ENCODE peak calls at places on chromosomes 4 and X, in ten cellular contexts. O is globus pallidus; W is stimulated activated CD8-positive, alpha-beta memory T cell treated with anti-CD3 and anti-CD28 coated beads, Interleukin-15, amount 100 ng/mL, for 24 hours; Q is HS-5; U is stimulated activated CD4-positive, alpha-beta T cell treated with anti-CD3 and anti-CD28 coated beads, Interleukin-1b, Interleukin-23, amount 100 ng/mL, for 24 hours; Y is SJSA1; J is H4; F is H9; N is CD4-positive, alpha-beta memory T cell; R is AG09309. X is an unnamed sample.

GRCh38 chr4:155914782-155915181 is 11.3 kb downstream of the TDO2 start:
- DNase-seq in F (no peak), J (no peak), R (no peak), O (no peak), Y (no peak), U (no peak), N (no peak), W (no peak), Q (no peak), X (no peak)

GRCh38 chr4:165326831-165327210 is 648 bp upstream of the MSMO1 start:
- DNase-seq in U (no peak), J (no peak), N (no peak), W (no peak), Q (no peak), R (no peak), O (no peak), Y (no peak), F (peak), X (no peak)

GRCh38 chr4:152344001-152344400 is 191.9 kb downstream of the FBXW7 start:
- DNase-seq in F (no peak), W (no peak), U (no peak), Y (no peak), N (no peak), J (no peak), O (no peak), R (no peak), Q (no peak), X (no peak)

GRCh38 chr4:167873536-167873935 is 218.8 kb upstream of the ANXA10 start:
- DNase-seq in Y (no peak), O (no peak), U (no peak), Q (no peak), J (no peak), W (no peak), F (no peak), N (no peak), R (no peak), X (no peak)

GRCh38 chr4:69713593-69713992 is 46.8 kb downstream of the SULT1B1 start:
- DNase-seq in N (no peak), W (no peak), U (no peak), O (no peak), Q (no peak), J (no peak), F (no peak), R (no peak), Y (no peak), X (peak)

GRCh38 chr4:122673252-122673651 is 52.4 kb upstream of the IL21 start:
- DNase-seq in R (no peak), N (no peak), U (no peak), O (no peak), Y (no peak), F (no peak), W (no peak), J (peak), Q (no peak), X (no peak)

GRCh38 chr4:107283587-107284559 is 247.8 kb upstream of the DKK2 start:
- DNase-seq in U (no peak), Q (peak), F (no peak), W (no peak), N (no peak), O (no peak), J (peak), R (peak), Y (peak), X (peak)

GRCh38 chrX:153766098-153766817 is 2.2 kb downstream of the PLXNB3 start:
- DNase-seq in Y (peak), O (peak), F (peak), J (peak), Q (peak), U (no peak), W (no peak), R (no peak), N (no peak), X (no peak)

GRCh38 chrX:119218198-119218597 is 17.9 kb upstream of the PGRMC1 start:
- DNase-seq in R (no peak), Y (no peak), J (no peak), Q (no peak), N (no peak), F (no peak), U (no peak), W (no peak), O (no peak), X (no peak)

GRCh38 chrX:130851569-130851968 is 51.4 kb downstream of the ENOX2 start:
- DNase-seq in F (no peak), R (no peak), U (no peak), Y (no peak), Q (no peak), N (no peak), O (no peak), W (no peak), J (no peak), X (no peak)

GRCh38 chrX:95640226-95640625 is 1044.4 kb upstream of the DIAPH2 start:
- DNase-seq in Y (no peak), J (no peak), U (no peak), N (no peak), W (no peak), Q (no peak), R (no peak), O (no peak), F (no peak), X (no peak)

GRCh38 chr4:42965326-42965725 is 72.8 kb downstream of the GRXCR1 start:
- DNase-seq in F (no peak), Q (no peak), J (no peak), R (no peak), Y (no peak), O (no peak), U (no peak), N (no peak), W (no peak), X (no peak)

GRCh38 chr4:139734201-139734874 is 68.7 kb downstream of the MGST2 start:
- DNase-seq in Q (peak), U (no peak), O (peak), J (peak), F (no peak), Y (peak), W (no peak), N (no peak), R (peak), X (no peak)

GRCh38 chrX:120144178-120144844 is 14.1 kb upstream of the RHOXF2 start:
- DNase-seq in Q (no peak), Y (peak), O (no peak), J (no peak), R (no peak), W (no peak), U (no peak), F (peak), N (no peak), X (no peak)

GRCh38 chr4:85867281-85867680 is 392.3 kb downstream of the ARHGAP24 start:
- DNase-seq in O (no peak), Q (no peak), F (no peak), J (no peak), W (no peak), N (no peak), U (no peak), R (no peak), Y (no peak), X (no peak)

GRCh38 chr4:12679217-12679616 is 804.9 kb downstream of the RAB28 start:
- DNase-seq in U (no peak), Y (peak), J (no peak), R (no peak), F (no peak), O (no peak), Q (no peak), W (no peak), N (no peak), X (no peak)

GRCh38 chr4:17642404-17642783 is 28.0 kb downstream of the MED28 start:
- DNase-seq in W (no peak), N (no peak), J (no peak), F (no peak), O (no peak), Q (no peak), Y (no peak), R (no peak), U (no peak), X (no peak)

GRCh38 chr4:8853249-8853648 is 18.4 kb downstream of the HMX1 start:
- DNase-seq in O (no peak), R (no peak), Q (no peak), W (no peak), J (no peak), N (no peak), U (no peak), Y (no peak), F (no peak), X (no peak)